ENCODE peak calls at places on chromosome 4, in ten cellular contexts. A is K562, Y is upper lobe of left lung, X is transverse colon, R is SK-N-SH, N is GM23338, F is breast epithelium, E is spleen, Q is suprapubic skin, M is HCT116. C is an unnamed sample.
A peak's percentile ranks its signal among the peaks of the same experiment; 100 is the strongest.

GRCh38 chr4:81504685-81505598 is 33.2 kb upstream of the RASGEF1B start:
- DNase-seq in A (no peak), Y (peak; percentile 83), X (peak; percentile 73), R (no peak), N (no peak), F (peak; percentile 50), E (peak; percentile 91), Q (peak; percentile 87), M (no peak), C (no peak)

GRCh38 chr4:1035510-1035909 is 24.1 kb downstream of the FGFRL1 start:
- DNase-seq in A (no peak), Y (no peak), X (peak; percentile 38), R (no peak), N (no peak), F (peak; percentile 57), E (no peak), Q (no peak), M (no peak), C (no peak)

GRCh38 chr4:173270312-173271027 is 63.7 kb downstream of the HMGB2 start:
- DNase-seq in A (no peak), Y (no peak), X (no peak), R (peak; percentile 32), N (no peak), F (no peak), E (no peak), Q (no peak), M (no peak), C (no peak)

GRCh38 chr4:39873823-39874222 is 103.9 kb downstream of the PDS5A start:
- DNase-seq in A (no peak), Y (no peak), X (no peak), R (no peak), N (no peak), F (no peak), E (no peak), Q (no peak), M (no peak), C (no peak)

GRCh38 chr4:168505996-168506395 is 9.1 kb downstream of the PALLD start:
- DNase-seq in A (no peak), Y (no peak), X (no peak), R (no peak), N (no peak), F (no peak), E (no peak), Q (no peak), M (no peak), C (no peak)

GRCh38 chr4:72209600-72209999 is 177.8 kb downstream of the NPFFR2 start:
- DNase-seq in A (no peak), Y (no peak), X (no peak), R (no peak), N (no peak), F (no peak), E (no peak), Q (no peak), M (no peak), C (no peak)

GRCh38 chr4:14868426-14868825 is 133.9 kb upstream of the CPEB2 start:
- DNase-seq in A (no peak), Y (no peak), X (no peak), R (no peak), N (no peak), F (no peak), E (no peak), Q (no peak), M (no peak), C (no peak)

GRCh38 chr4:21304061-21304541 is 603.8 kb downstream of the PACRGL start:
- DNase-seq in A (no peak), Y (no peak), X (no peak), R (peak; percentile 71), N (peak; percentile 86), F (no peak), E (no peak), Q (no peak), M (no peak), C (no peak)

GRCh38 chr4:143291334-143291733 is 45.3 kb upstream of the GAB1 start:
- DNase-seq in A (no peak), Y (no peak), X (no peak), R (no peak), N (no peak), F (no peak), E (no peak), Q (no peak), M (no peak), C (no peak)

GRCh38 chr4:143296397-143297067 is 40.1 kb upstream of the GAB1 start:
- DNase-seq in A (no peak), Y (no peak), X (no peak), R (no peak), N (no peak), F (no peak), E (no peak), Q (no peak), M (no peak), C (no peak)

GRCh38 chr4:143292858-143293257 is 43.8 kb upstream of the GAB1 start:
- DNase-seq in A (no peak), Y (no peak), X (no peak), R (no peak), N (no peak), F (no peak), E (no peak), Q (no peak), M (no peak), C (no peak)

GRCh38 chr4:143294710-143295109 is 42.0 kb upstream of the GAB1 start:
- DNase-seq in A (no peak), Y (no peak), X (no peak), R (no peak), N (no peak), F (no peak), E (no peak), Q (no peak), M (no peak), C (no peak)

DNA sequence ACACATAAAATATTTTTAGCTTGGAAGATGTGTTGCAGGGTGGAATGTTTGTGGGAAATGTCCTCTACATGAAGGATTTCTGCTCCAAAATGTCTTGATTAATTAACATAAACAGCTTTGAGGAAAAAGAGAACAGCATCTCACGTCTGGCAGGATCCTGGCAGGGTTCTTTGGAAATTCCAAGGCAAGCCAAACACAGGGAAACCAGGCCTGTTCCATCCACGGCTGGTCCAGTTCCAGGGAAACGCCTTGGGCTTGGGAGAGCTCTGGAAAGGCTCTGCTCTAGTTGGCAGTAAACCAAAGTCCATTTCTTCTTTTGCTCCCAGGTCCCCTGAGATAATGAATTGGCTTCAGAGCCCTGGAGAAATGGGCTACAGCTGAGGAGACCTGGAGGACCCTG is 42.4 kb upstream of the GAB1 start:
- DNase-seq in A (no peak), Y (peak; percentile 36), X (peak; percentile 77), R (peak; percentile 67), N (no peak), F (peak; percentile 58), E (no peak), Q (peak; percentile 86), M (no peak), C (no peak)
- TF ChIP-seq POLR2AphosphoS5 in A (no peak), Y (no peak), X (peak; percentile 76), R (peak; percentile 70), N (no peak), F (no peak), E (no peak), Q (peak; percentile 31), M (no peak), C (no peak)

GRCh38 chr4:24570172-24570571 is 14.2 kb downstream of the DHX15 start:
- DNase-seq in A (no peak), Y (no peak), X (no peak), R (no peak), N (no peak), F (no peak), E (no peak), Q (no peak), M (no peak), C (no peak)

GRCh38 chr4:24565054-24565453 is 19.3 kb downstream of the DHX15 start:
- DNase-seq in A (no peak), Y (no peak), X (no peak), R (no peak), N (no peak), F (no peak), E (no peak), Q (no peak), M (no peak), C (no peak)

GRCh38 chr4:24570574-24571236 is 13.6 kb downstream of the DHX15 start:
- DNase-seq in A (no peak), Y (no peak), X (no peak), R (no peak), N (no peak), F (no peak), E (no peak), Q (no peak), M (no peak), C (no peak)

GRCh38 chr4:24569662-24570061 is 14.7 kb downstream of the DHX15 start:
- DNase-seq in A (no peak), Y (no peak), X (no peak), R (no peak), N (no peak), F (no peak), E (no peak), Q (no peak), M (no peak), C (no peak)

DNA sequence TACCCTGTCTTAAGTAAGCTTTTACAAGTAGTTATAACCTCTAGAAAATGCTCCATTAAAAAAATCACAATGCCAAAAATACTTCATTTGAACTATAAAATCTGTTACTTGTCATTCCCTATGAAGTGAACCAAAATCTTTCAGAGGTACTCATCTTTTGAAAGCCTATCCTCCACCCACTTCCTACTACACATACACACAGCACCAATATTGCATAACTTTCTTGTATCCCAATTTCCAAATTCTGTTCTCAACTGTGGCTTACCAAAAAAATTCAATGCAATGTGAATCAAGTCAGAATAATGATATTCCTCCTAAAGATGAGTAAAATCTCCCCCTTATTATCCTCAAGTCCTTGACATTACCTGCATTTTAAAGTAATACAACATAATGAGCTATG is 15.9 kb downstream of the DHX15 start:
- DNase-seq in A (no peak), Y (no peak), X (no peak), R (no peak), N (no peak), F (no peak), E (no peak), Q (no peak), M (no peak), C (no peak)
- H3K4me1 ChIP-seq in A (no peaks in the 10 kb centered on the region), Y (peaks cover 53% of the 10 kb centered on the region), X (no peaks in the 10 kb centered on the region), R (peaks cover 2% of the 10 kb centered on the region), N (peaks cover 28% of the 10 kb centered on the region), F (no peaks in the 10 kb centered on the region), E (peaks cover 97% of the 10 kb centered on the region), Q (peaks cover 46% of the 10 kb centered on the region), M (no peaks in the 10 kb centered on the region), C (peaks cover 76% of the 10 kb centered on the region)

DNA sequence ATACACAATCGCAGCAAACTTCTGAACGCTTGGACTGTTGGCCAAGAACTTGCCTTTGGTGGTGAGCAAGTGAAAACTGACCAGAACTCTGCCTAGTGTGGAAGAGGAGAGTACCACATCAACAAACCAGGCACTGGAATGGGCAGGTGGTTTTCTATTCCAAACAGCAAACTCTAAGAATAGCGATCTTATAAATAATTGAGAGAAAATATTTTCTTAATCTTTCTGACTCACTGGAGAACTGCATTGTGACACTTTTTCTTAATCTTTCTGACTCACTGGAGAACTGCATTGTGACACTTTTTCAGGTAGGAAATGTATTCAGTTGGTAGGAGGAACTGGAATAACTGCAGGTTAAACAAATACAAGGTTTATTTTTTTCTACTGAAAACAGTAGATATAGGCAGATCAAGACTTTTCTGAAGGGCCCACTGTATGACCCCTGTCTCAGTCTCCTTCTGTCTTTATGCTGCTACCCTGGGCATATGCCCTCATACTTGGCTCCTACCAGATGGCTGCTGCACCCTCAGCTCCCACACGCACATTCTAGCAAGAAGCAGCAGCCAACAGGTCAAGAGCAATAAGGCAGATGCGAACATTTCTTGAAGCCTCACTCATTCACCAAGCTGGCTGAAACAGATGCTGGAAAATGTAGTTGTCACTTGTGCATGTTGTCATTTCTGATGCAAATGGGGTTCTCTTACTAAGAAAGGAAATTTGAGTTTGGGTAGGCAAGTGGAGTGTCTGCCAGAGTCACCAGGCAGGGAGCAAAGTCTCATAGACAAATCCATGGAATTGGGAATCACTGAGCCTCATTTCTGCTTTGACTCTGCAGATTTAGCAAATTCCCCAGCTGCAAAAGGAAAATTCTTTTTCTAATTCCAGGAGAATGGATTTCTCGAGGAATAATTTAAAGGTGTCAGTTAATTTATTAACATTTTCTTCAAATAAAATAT is 57.3 kb upstream of the SORBS2 start:
- DNase-seq in A (no peak), Y (no peak), X (no peak), R (no peak), N (no peak), F (no peak), E (no peak), Q (no peak), M (no peak), C (no peak)
- TF ChIP-seq CTCF in A (no peak), Y (no peak), X (no peak), R (no peak), N (no peak), F (no peak), E (no peak), Q (no peak), M (no peak), C (no peak)

DNA sequence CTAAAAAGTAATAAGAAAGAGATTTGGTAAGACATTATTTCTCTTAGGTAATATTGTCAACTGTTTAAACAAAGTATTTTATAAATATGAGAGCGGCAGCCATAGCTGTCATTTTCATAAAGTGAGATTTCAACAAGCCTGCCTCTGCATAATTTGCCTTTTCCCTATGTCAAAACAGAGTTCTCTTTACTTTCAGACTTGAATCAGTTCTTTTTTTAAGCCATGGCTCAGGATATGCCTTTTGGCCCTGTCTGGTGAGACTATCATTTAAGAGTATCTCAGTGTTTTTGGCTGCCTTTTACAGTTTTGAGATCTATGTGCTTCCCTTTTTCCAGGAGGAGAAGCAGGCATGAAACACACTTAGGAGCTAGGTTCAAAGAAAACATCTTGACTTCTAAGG is 7.5 kb upstream of the GUCY1A1 start:
- DNase-seq in A (no peak), Y (no peak), X (no peak), R (no peak), N (no peak), F (no peak), E (no peak), Q (no peak), M (no peak), C (no peak)
- TF ChIP-seq POLR2AphosphoS5 in A (no peak), Y (no peak), X (no peak), R (no peak), N (no peak), F (no peak), E (no peak), Q (no peak), M (no peak), C (no peak)

C was measured in vagina.